ENCODE peak calls at places on chromosome 14, in five cellular contexts. D is SK-N-SH, Q is right lobe of liver, N is lower leg skin, M is psoas muscle. X is an unnamed sample.

GRCh38 chr14:21136024-21136423 is 19.8 kb downstream of the OR5AU1 start:
- DNase-seq in D (peak), Q (no peak), N (no peak), M (no peak), X (no peak)

GRCh38 chr14:93648440-93649168 is 139.7 kb downstream of the PRIMA1 start:
- DNase-seq in D (peak), Q (no peak), N (no peak), M (no peak), X (peak)

GRCh38 chr14:59246566-59246965 is 58.1 kb downstream of the DAAM1 start:
- DNase-seq in D (no peak), Q (no peak), N (no peak), M (no peak), X (no peak)

GRCh38 chr14:64549805-64550538 is at the start of gene PPP1R36:
- DNase-seq in D (peak), Q (peak), N (no peak), M (peak), X (peak)

GRCh38 chr14:73393375-73393774 is 65.0 kb downstream of the NUMB start:
- DNase-seq in D (no peak), Q (no peak), N (no peak), M (no peak), X (no peak)

GRCh38 chr14:59847711-59848110 is 22.9 kb downstream of the RTN1 start:
- DNase-seq in D (no peak), Q (no peak), N (no peak), M (no peak), X (no peak)

GRCh38 chr14:60561845-60562746 is 53.1 kb downstream of the SIX6 start:
- DNase-seq in D (peak), Q (no peak), N (no peak), M (peak), X (peak)

GRCh38 chr14:75720828-75721227 is 59.8 kb downstream of the TTLL5 start:
- DNase-seq in D (no peak), Q (no peak), N (peak), M (peak), X (no peak)

GRCh38 chr14:54252072-54252730 is 144.6 kb upstream of the CDKN3 start:
- DNase-seq in D (no peak), Q (no peak), N (no peak), M (no peak), X (no peak)

GRCh38 chr14:101881426-101881825 is 82.9 kb upstream of the DYNC1H1 start:
- DNase-seq in D (no peak), Q (no peak), N (no peak), M (no peak), X (no peak)

GRCh38 chr14:34931206-34931605 is 51.6 kb upstream of the SRP54 start:
- DNase-seq in D (no peak), Q (no peak), N (no peak), M (no peak), X (no peak)

GRCh38 chr14:94145902-94146527 is 16.6 kb upstream of the IFI27L2 start:
- DNase-seq in D (no peak), Q (no peak), N (no peak), M (no peak), X (no peak)

GRCh38 chr14:80136358-80136757 is 74.9 kb downstream of the DIO2 start:
- DNase-seq in D (no peak), Q (no peak), N (no peak), M (no peak), X (no peak)

GRCh38 chr14:76163668-76164363 is 12.1 kb downstream of the GPATCH2L start:
- DNase-seq in D (no peak), Q (no peak), N (no peak), M (no peak), X (no peak)

GRCh38 chr14:104364830-104365229 is 214.7 kb upstream of the C14orf180 start:
- DNase-seq in D (no peak), Q (peak), N (no peak), M (no peak), X (no peak)

GRCh38 chr14:25233613-25234012 is 183.7 kb upstream of the STXBP6 start:
- DNase-seq in D (no peak), Q (no peak), N (no peak), M (no peak), X (no peak)

GRCh38 chr14:60357551-60357930 is 108.5 kb downstream of the PPM1A start:
- DNase-seq in D (peak), Q (no peak), N (no peak), M (no peak), X (no peak)

GRCh38 chr14:99946652-99947489 is 118.4 kb upstream of the EVL start:
- DNase-seq in D (peak), Q (no peak), N (no peak), M (no peak), X (peak)

GRCh38 chr14:31270196-31270772 is 62.7 kb upstream of the HECTD1 start:
- DNase-seq in D (no peak), Q (no peak), N (no peak), M (peak), X (no peak)

GRCh38 chr14:105086833-105087307 is 21.6 kb upstream of the GPR132 start:
- DNase-seq in D (peak), Q (peak), N (no peak), M (peak), X (peak)

GRCh38 chr14:105526781-105527380 is 498 bp downstream of the TMEM121 start:
- DNase-seq in D (peak), Q (no peak), N (no peak), M (no peak), X (peak)

GRCh38 chr14:25461780-25462179 is 411.8 kb upstream of the STXBP6 start:
- DNase-seq in D (no peak), Q (no peak), N (no peak), M (no peak), X (no peak)

GRCh38 chr14:67440513-67440912 is 28.5 kb upstream of the PLEK2 start:
- DNase-seq in D (no peak), Q (no peak), N (no peak), M (no peak), X (no peak)

GRCh38 chr14:104978774-104979691 is 859 bp upstream of the AHNAK2 start:
- DNase-seq in D (no peak), Q (no peak), N (no peak), M (no peak), X (no peak)

GRCh38 chr14:56333361-56334279 is 215.4 kb downstream of the PELI2 start:
- DNase-seq in D (no peak), Q (no peak), N (no peak), M (no peak), X (no peak)

GRCh38 chr14:99257673-99258221 is 14.2 kb downstream of the BCL11B start:
- DNase-seq in D (no peak), Q (no peak), N (no peak), M (no peak), X (no peak)

GRCh38 chr14:106586098-106586704 is 1059.8 kb downstream of the TMEM121 start:
- DNase-seq in D (peak), Q (no peak), N (no peak), M (no peak), X (no peak)

GRCh38 chr14:101733211-101733610 is 28.3 kb upstream of the PPP2R5C start:
- DNase-seq in D (no peak), Q (no peak), N (no peak), M (no peak), X (no peak)

GRCh38 chr14:64704145-64704742 is at the start of gene PLEKHG3:
- DNase-seq in D (peak), Q (peak), N (no peak), M (peak), X (peak)

GRCh38 chr14:75554482-75554881 is 23.9 kb upstream of the FLVCR2 start:
- DNase-seq in D (no peak), Q (no peak), N (no peak), M (no peak), X (no peak)

GRCh38 chr14:74945261-74945851 is 10.0 kb downstream of the PGF start:
- DNase-seq in D (peak), Q (no peak), N (no peak), M (peak), X (peak)

GRCh38 chr14:87250992-87251391 is 742.0 kb downstream of the GALC start:
- DNase-seq in D (no peak), Q (no peak), N (no peak), M (no peak), X (no peak)

GRCh38 chr14:100904307-100905019 is 941 bp upstream of the RTL1 start:
- DNase-seq in D (peak), Q (no peak), N (no peak), M (no peak), X (peak)

GRCh38 chr14:34496679-34497513 is 34.9 kb upstream of the SPTSSA start:
- DNase-seq in D (peak), Q (no peak), N (peak), M (peak), X (peak)

GRCh38 chr14:52355526-52355925 is 41.4 kb downstream of the PTGER2 start:
- DNase-seq in D (no peak), Q (no peak), N (no peak), M (no peak), X (peak)

GRCh38 chr14:45698462-45699134 is 445.6 kb upstream of the MIS18BP1 start:
- DNase-seq in D (no peak), Q (no peak), N (no peak), M (no peak), X (no peak)

GRCh38 chr14:80316426-80316825 is 105.1 kb upstream of the DIO2 start:
- DNase-seq in D (no peak), Q (no peak), N (no peak), M (no peak), X (no peak)

GRCh38 chr14:49892301-49892635 is 614 bp upstream of the ARF6 start:
- DNase-seq in D (peak), Q (no peak), N (peak), M (no peak), X (no peak)

GRCh38 chr14:81416233-81416927 is 16.3 kb upstream of the STON2 start:
- DNase-seq in D (no peak), Q (no peak), N (no peak), M (no peak), X (no peak)

GRCh38 chr14:68774771-68775613 is 17.9 kb downstream of the ZFP36L1 start:
- DNase-seq in D (no peak), Q (no peak), N (no peak), M (no peak), X (no peak)
- TF ChIP-seq CTCF in D (no peak), Q (no peak), N (no peak), M (no peak), X (no peak)

DNA sequence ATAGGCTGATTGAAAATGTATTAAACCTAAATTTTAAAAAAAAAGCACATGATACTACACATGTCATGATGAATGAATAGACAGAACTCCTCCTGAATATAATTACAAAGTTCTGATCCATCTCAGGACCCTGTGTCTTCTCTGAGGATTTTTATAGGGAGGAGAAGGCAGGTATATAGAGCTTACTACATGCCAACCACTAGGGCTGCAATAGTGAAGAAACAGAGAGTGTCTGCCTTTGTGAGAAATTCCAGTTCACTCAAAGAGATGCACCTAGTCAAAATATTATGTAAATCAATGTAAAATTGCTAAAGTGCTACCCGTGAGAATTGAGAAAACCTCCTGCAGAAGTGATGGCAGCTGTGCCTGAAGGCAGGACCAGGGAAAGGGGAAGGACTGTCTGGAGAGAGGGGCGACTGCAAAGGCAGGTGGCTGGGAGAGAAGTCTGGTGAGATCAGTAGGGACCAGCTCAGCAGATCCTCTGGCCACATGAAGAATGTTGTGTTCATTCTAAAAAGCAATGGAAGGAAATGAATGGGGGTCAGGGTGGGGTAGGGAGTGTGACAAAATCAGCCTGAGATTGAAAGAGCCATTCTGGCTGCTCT is 15.1 kb downstream of the ABHD4 start:
- DNase-seq in D (no peak), Q (no peak), N (no peak), M (no peak), X (no peak)
- TF ChIP-seq CTCF in D (peak), Q (no peak), N (no peak), M (no peak), X (no peak)

GRCh38 chr14:71287567-71287966 is 380.3 kb downstream of the PCNX1 start:
- DNase-seq in D (no peak), Q (no peak), N (no peak), M (no peak), X (no peak)

GRCh38 chr14:71289536-71289935 is 382.3 kb downstream of the PCNX1 start:
- DNase-seq in D (no peak), Q (no peak), N (no peak), M (no peak), X (no peak)

GRCh38 chr14:71286126-71286525 is 378.9 kb downstream of the PCNX1 start:
- DNase-seq in D (no peak), Q (no peak), N (no peak), M (no peak), X (no peak)

GRCh38 chr14:71290301-71290700 is 383.0 kb downstream of the PCNX1 start:
- DNase-seq in D (no peak), Q (no peak), N (no peak), M (no peak), X (no peak)

GRCh38 chr14:71290960-71291466 is 383.8 kb downstream of the PCNX1 start:
- DNase-seq in D (no peak), Q (no peak), N (no peak), M (no peak), X (no peak)
- TF ChIP-seq CTCF in D (no peak), Q (no peak), N (no peak), M (no peak), X (no peak)

GRCh38 chr14:96297999-96298398 is 42.0 kb downstream of the BDKRB1 start:
- DNase-seq in D (no peak), Q (no peak), N (no peak), M (no peak), X (no peak)

GRCh38 chr14:96294246-96294645 is 38.2 kb downstream of the BDKRB1 start:
- DNase-seq in D (no peak), Q (no peak), N (no peak), M (no peak), X (no peak)

GRCh38 chr14:96299441-96299840 is 43.4 kb downstream of the BDKRB1 start:
- DNase-seq in D (peak), Q (no peak), N (no peak), M (no peak), X (no peak)

DNA sequence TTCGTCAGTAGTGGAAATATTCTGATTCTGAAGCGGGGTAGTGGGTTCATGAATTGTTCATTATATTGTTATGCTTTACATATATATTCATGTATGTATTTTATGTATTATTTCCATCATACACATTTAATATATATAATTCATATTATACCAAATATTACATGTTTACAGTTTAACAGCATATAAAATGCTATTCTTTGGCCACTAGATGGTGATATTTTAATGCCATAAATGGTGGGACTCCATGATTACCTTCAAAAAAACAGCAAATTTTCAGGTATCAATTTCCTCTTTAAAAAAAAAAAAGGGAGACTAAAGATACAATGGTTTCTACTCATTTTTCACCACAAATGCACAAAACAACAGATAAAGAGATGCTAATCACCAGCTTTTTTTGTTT is 41.0 kb downstream of the BDKRB1 start:
- DNase-seq in D (peak), Q (no peak), N (no peak), M (no peak), X (no peak)
- TF ChIP-seq CTCF in D (peak), Q (peak), N (no peak), M (peak), X (peak)